ENCODE peak calls at places on chromosomes 4 and X, in eight cellular contexts. One of them, this sample, is unnamed.

GRCh38 chr4:90780193-90780592 is 653.0 kb downstream of the CCSER1 start:
- DNase-seq in T-helper 17 cell: no peak
- DNase-seq in anterior cingulate cortex: no peak
- DNase-seq in nucleus accumbens: no peak
- DNase-seq in right cardiac atrium: no peak
- DNase-seq in amniotic stem cell: no peak
- DNase-seq in T-helper 1 cell: no peak
- DNase-seq in foreskin melanocyte: no peak
- DNase-seq in this sample: no peak

GRCh38 chrX:16946971-16947562 is 609 bp downstream of the REPS2 start:
- DNase-seq in T-helper 17 cell: peak
- DNase-seq in anterior cingulate cortex: no peak
- DNase-seq in nucleus accumbens: no peak
- DNase-seq in right cardiac atrium: peak
- DNase-seq in amniotic stem cell: no peak
- DNase-seq in T-helper 1 cell: peak
- DNase-seq in foreskin melanocyte: no peak
- DNase-seq in this sample: no peak

GRCh38 chr4:184100297-184100885 is 117.3 kb downstream of the ENPP6 start:
- DNase-seq in T-helper 17 cell: peak
- DNase-seq in anterior cingulate cortex: no peak
- DNase-seq in nucleus accumbens: peak
- DNase-seq in right cardiac atrium: peak
- DNase-seq in amniotic stem cell: no peak
- DNase-seq in T-helper 1 cell: peak
- DNase-seq in foreskin melanocyte: peak
- DNase-seq in this sample: no peak

GRCh38 chr4:182307746-182308145 is 64.5 kb downstream of the TENM3 start:
- DNase-seq in T-helper 17 cell: no peak
- DNase-seq in anterior cingulate cortex: no peak
- DNase-seq in nucleus accumbens: no peak
- DNase-seq in right cardiac atrium: no peak
- DNase-seq in amniotic stem cell: peak
- DNase-seq in T-helper 1 cell: no peak
- DNase-seq in foreskin melanocyte: no peak
- DNase-seq in this sample: no peak

GRCh38 chr4:81137446-81137845 is 77.6 kb downstream of the PRKG2 start:
- DNase-seq in T-helper 17 cell: no peak
- DNase-seq in anterior cingulate cortex: no peak
- DNase-seq in nucleus accumbens: no peak
- DNase-seq in right cardiac atrium: no peak
- DNase-seq in amniotic stem cell: no peak
- DNase-seq in T-helper 1 cell: no peak
- DNase-seq in foreskin melanocyte: no peak
- DNase-seq in this sample: no peak

GRCh38 chrX:39645059-39645895 is 452.5 kb downstream of the BCOR start:
- DNase-seq in T-helper 17 cell: no peak
- DNase-seq in anterior cingulate cortex: no peak
- DNase-seq in nucleus accumbens: no peak
- DNase-seq in right cardiac atrium: peak
- DNase-seq in amniotic stem cell: no peak
- DNase-seq in T-helper 1 cell: no peak
- DNase-seq in foreskin melanocyte: no peak
- DNase-seq in this sample: no peak

GRCh38 chr4:22336822-22337221 is 179.0 kb downstream of the ADGRA3 start:
- DNase-seq in T-helper 17 cell: no peak
- DNase-seq in anterior cingulate cortex: no peak
- DNase-seq in nucleus accumbens: no peak
- DNase-seq in right cardiac atrium: no peak
- DNase-seq in amniotic stem cell: no peak
- DNase-seq in T-helper 1 cell: no peak
- DNase-seq in foreskin melanocyte: no peak
- DNase-seq in this sample: no peak

GRCh38 chrX:44428989-44429627 is 85.6 kb upstream of the EFHC2 start:
- DNase-seq in T-helper 17 cell: no peak
- DNase-seq in anterior cingulate cortex: no peak
- DNase-seq in nucleus accumbens: no peak
- DNase-seq in right cardiac atrium: no peak
- DNase-seq in amniotic stem cell: no peak
- DNase-seq in T-helper 1 cell: no peak
- DNase-seq in foreskin melanocyte: no peak
- DNase-seq in this sample: no peak

GRCh38 chrX:52422884-52423283 is 54.1 kb downstream of the XAGE2 start:
- DNase-seq in T-helper 17 cell: no peak
- DNase-seq in anterior cingulate cortex: no peak
- DNase-seq in nucleus accumbens: no peak
- DNase-seq in right cardiac atrium: no peak
- DNase-seq in amniotic stem cell: peak
- DNase-seq in T-helper 1 cell: no peak
- DNase-seq in foreskin melanocyte: no peak
- DNase-seq in this sample: no peak

GRCh38 chr4:40923326-40924095 is 173.8 kb downstream of the NSUN7 start:
- DNase-seq in T-helper 17 cell: no peak
- DNase-seq in anterior cingulate cortex: peak
- DNase-seq in nucleus accumbens: peak
- DNase-seq in right cardiac atrium: no peak
- DNase-seq in amniotic stem cell: no peak
- DNase-seq in T-helper 1 cell: no peak
- DNase-seq in foreskin melanocyte: no peak
- DNase-seq in this sample: peak

GRCh38 chrX:118718737-118719136 is 8.7 kb upstream of the IL13RA1 start:
- DNase-seq in T-helper 17 cell: no peak
- DNase-seq in anterior cingulate cortex: no peak
- DNase-seq in nucleus accumbens: no peak
- DNase-seq in right cardiac atrium: no peak
- DNase-seq in amniotic stem cell: no peak
- DNase-seq in T-helper 1 cell: no peak
- DNase-seq in foreskin melanocyte: no peak
- DNase-seq in this sample: no peak

GRCh38 chrX:663841-664240 is 33.2 kb downstream of the SHOX start:
- DNase-seq in T-helper 17 cell: no peak
- DNase-seq in anterior cingulate cortex: no peak
- DNase-seq in nucleus accumbens: no peak
- DNase-seq in right cardiac atrium: no peak
- DNase-seq in amniotic stem cell: no peak
- DNase-seq in T-helper 1 cell: no peak
- DNase-seq in foreskin melanocyte: no peak
- DNase-seq in this sample: no peak

GRCh38 chr4:103429283-103429682 is 231.1 kb upstream of the CENPE start:
- DNase-seq in T-helper 17 cell: no peak
- DNase-seq in anterior cingulate cortex: no peak
- DNase-seq in nucleus accumbens: no peak
- DNase-seq in right cardiac atrium: no peak
- DNase-seq in amniotic stem cell: no peak
- DNase-seq in T-helper 1 cell: no peak
- DNase-seq in foreskin melanocyte: no peak
- DNase-seq in this sample: no peak

GRCh38 chrX:110204986-110205385 is 112.9 kb downstream of the AMMECR1 start:
- DNase-seq in T-helper 17 cell: no peak
- DNase-seq in anterior cingulate cortex: no peak
- DNase-seq in nucleus accumbens: no peak
- DNase-seq in right cardiac atrium: no peak
- DNase-seq in amniotic stem cell: no peak
- DNase-seq in T-helper 1 cell: no peak
- DNase-seq in foreskin melanocyte: no peak
- DNase-seq in this sample: no peak

GRCh38 chrX:7934026-7934425 is 6.8 kb upstream of the PNPLA4 start:
- DNase-seq in T-helper 17 cell: no peak
- DNase-seq in anterior cingulate cortex: no peak
- DNase-seq in nucleus accumbens: no peak
- DNase-seq in right cardiac atrium: no peak
- DNase-seq in amniotic stem cell: no peak
- DNase-seq in T-helper 1 cell: no peak
- DNase-seq in foreskin melanocyte: no peak
- DNase-seq in this sample: no peak

GRCh38 chr4:3145251-3145908 is 70.9 kb downstream of the HTT start:
- DNase-seq in T-helper 17 cell: no peak
- DNase-seq in anterior cingulate cortex: no peak
- DNase-seq in nucleus accumbens: no peak
- DNase-seq in right cardiac atrium: no peak
- DNase-seq in amniotic stem cell: no peak
- DNase-seq in T-helper 1 cell: no peak
- DNase-seq in foreskin melanocyte: no peak
- DNase-seq in this sample: no peak

GRCh38 chrX:38086451-38087215 is 80.3 kb downstream of the SYTL5 start:
- DNase-seq in T-helper 17 cell: no peak
- DNase-seq in anterior cingulate cortex: no peak
- DNase-seq in nucleus accumbens: no peak
- DNase-seq in right cardiac atrium: no peak
- DNase-seq in amniotic stem cell: no peak
- DNase-seq in T-helper 1 cell: no peak
- DNase-seq in foreskin melanocyte: no peak
- DNase-seq in this sample: no peak

GRCh38 chrX:49291615-49292337 is 11.7 kb upstream of the GAGE10 start:
- DNase-seq in T-helper 17 cell: peak
- DNase-seq in anterior cingulate cortex: no peak
- DNase-seq in nucleus accumbens: no peak
- DNase-seq in right cardiac atrium: peak
- DNase-seq in amniotic stem cell: no peak
- DNase-seq in T-helper 1 cell: peak
- DNase-seq in foreskin melanocyte: peak
- DNase-seq in this sample: peak

GRCh38 chr4:56744030-56744429 is 62.9 kb upstream of the HOPX start:
- DNase-seq in T-helper 17 cell: no peak
- DNase-seq in anterior cingulate cortex: no peak
- DNase-seq in nucleus accumbens: no peak
- DNase-seq in right cardiac atrium: no peak
- DNase-seq in amniotic stem cell: no peak
- DNase-seq in T-helper 1 cell: no peak
- DNase-seq in foreskin melanocyte: no peak
- DNase-seq in this sample: no peak

GRCh38 chr4:20995591-20995990 is 295.3 kb downstream of the PACRGL start:
- DNase-seq in T-helper 17 cell: no peak
- DNase-seq in anterior cingulate cortex: no peak
- DNase-seq in nucleus accumbens: no peak
- DNase-seq in right cardiac atrium: no peak
- DNase-seq in amniotic stem cell: no peak
- DNase-seq in T-helper 1 cell: no peak
- DNase-seq in foreskin melanocyte: no peak
- DNase-seq in this sample: no peak

GRCh38 chr4:118076958-118077766 is 42.9 kb downstream of the NDST3 start:
- DNase-seq in T-helper 17 cell: no peak
- DNase-seq in anterior cingulate cortex: no peak
- DNase-seq in nucleus accumbens: no peak
- DNase-seq in right cardiac atrium: no peak
- DNase-seq in amniotic stem cell: no peak
- DNase-seq in T-helper 1 cell: no peak
- DNase-seq in foreskin melanocyte: peak
- DNase-seq in this sample: no peak

GRCh38 chr4:3059090-3059428 is 15.3 kb downstream of the HTT-AS start:
- DNase-seq in T-helper 17 cell: no peak
- DNase-seq in anterior cingulate cortex: no peak
- DNase-seq in nucleus accumbens: no peak
- DNase-seq in right cardiac atrium: no peak
- DNase-seq in amniotic stem cell: no peak
- DNase-seq in T-helper 1 cell: no peak
- DNase-seq in foreskin melanocyte: no peak
- DNase-seq in this sample: no peak

GRCh38 chr4:2365913-2366210 is 52.6 kb downstream of the ZFYVE28 start:
- DNase-seq in T-helper 17 cell: no peak
- DNase-seq in anterior cingulate cortex: no peak
- DNase-seq in nucleus accumbens: no peak
- DNase-seq in right cardiac atrium: no peak
- DNase-seq in amniotic stem cell: no peak
- DNase-seq in T-helper 1 cell: no peak
- DNase-seq in foreskin melanocyte: no peak
- DNase-seq in this sample: no peak

GRCh38 chrX:104335765-104336164 is 81.0 kb upstream of the ESX1 start:
- DNase-seq in T-helper 17 cell: no peak
- DNase-seq in anterior cingulate cortex: no peak
- DNase-seq in nucleus accumbens: no peak
- DNase-seq in right cardiac atrium: no peak
- DNase-seq in amniotic stem cell: peak
- DNase-seq in T-helper 1 cell: no peak
- DNase-seq in foreskin melanocyte: no peak
- DNase-seq in this sample: no peak

GRCh38 chrX:72025236-72025770 is 106.4 kb downstream of the RTL5 start:
- DNase-seq in T-helper 17 cell: no peak
- DNase-seq in anterior cingulate cortex: no peak
- DNase-seq in nucleus accumbens: no peak
- DNase-seq in right cardiac atrium: no peak
- DNase-seq in amniotic stem cell: no peak
- DNase-seq in T-helper 1 cell: no peak
- DNase-seq in foreskin melanocyte: no peak
- DNase-seq in this sample: no peak

GRCh38 chr4:185282968-185283367 is 73.6 kb downstream of the SNX25 start:
- DNase-seq in T-helper 17 cell: no peak
- DNase-seq in anterior cingulate cortex: no peak
- DNase-seq in nucleus accumbens: no peak
- DNase-seq in right cardiac atrium: no peak
- DNase-seq in amniotic stem cell: no peak
- DNase-seq in T-helper 1 cell: no peak
- DNase-seq in foreskin melanocyte: peak
- DNase-seq in this sample: no peak

GRCh38 chr4:155025762-155026457 is 182.5 kb upstream of the NPY2R start:
- DNase-seq in T-helper 17 cell: no peak
- DNase-seq in anterior cingulate cortex: no peak
- DNase-seq in nucleus accumbens: no peak
- DNase-seq in right cardiac atrium: peak
- DNase-seq in amniotic stem cell: no peak
- DNase-seq in T-helper 1 cell: no peak
- DNase-seq in foreskin melanocyte: peak
- DNase-seq in this sample: no peak

GRCh38 chrX:46325312-46325877 is 219.8 kb downstream of the ZNF674 start:
- DNase-seq in T-helper 17 cell: no peak
- DNase-seq in anterior cingulate cortex: no peak
- DNase-seq in nucleus accumbens: no peak
- DNase-seq in right cardiac atrium: no peak
- DNase-seq in amniotic stem cell: peak
- DNase-seq in T-helper 1 cell: no peak
- DNase-seq in foreskin melanocyte: peak
- DNase-seq in this sample: no peak

GRCh38 chrX:133676344-133677122 is 261.2 kb upstream of the GPC4 start:
- DNase-seq in T-helper 17 cell: no peak
- DNase-seq in anterior cingulate cortex: no peak
- DNase-seq in nucleus accumbens: no peak
- DNase-seq in right cardiac atrium: no peak
- DNase-seq in amniotic stem cell: no peak
- DNase-seq in T-helper 1 cell: no peak
- DNase-seq in foreskin melanocyte: no peak
- DNase-seq in this sample: no peak